ENCODE peak calls at places on chromosomes 1 and 21, in five cellular contexts. N, W, U, D and S are unnamed samples.

GRCh38 chr1:117231748-117232373 is 21.1 kb upstream of the VTCN1 start:
- DNase-seq in N (peak), W (peak), U (no peak), D (no peak), S (no peak)

GRCh38 chr1:181089777-181090505 is 1.4 kb downstream of the IER5 start:
- DNase-seq in N (peak), W (peak), U (no peak), D (peak), S (peak)

GRCh38 chr1:166026561-166026960 is 140.2 kb downstream of the FAM78B start:
- DNase-seq in N (no peak), W (no peak), U (no peak), D (no peak), S (no peak)

GRCh38 chr1:177646757-177647730 is 322.8 kb downstream of the SEC16B start:
- DNase-seq in N (no peak), W (no peak), U (no peak), D (no peak), S (no peak)

GRCh38 chr1:227887697-227888403 is 59.9 kb downstream of the WNT9A start:
- DNase-seq in N (peak), W (no peak), U (peak), D (peak), S (no peak)

GRCh38 chr21:24895885-24896734 is 711.2 kb downstream of the MRPL39 start:
- DNase-seq in N (peak), W (peak), U (no peak), D (no peak), S (no peak)

GRCh38 chr1:153683853-153684252 is 5.4 kb downstream of the NPR1 start:
- DNase-seq in N (no peak), W (peak), U (no peak), D (no peak), S (peak)

GRCh38 chr1:60876952-60877351 is 205.4 kb upstream of the NFIA start:
- DNase-seq in N (no peak), W (no peak), U (no peak), D (no peak), S (no peak)

GRCh38 chr1:229012823-229013222 is 258.1 kb upstream of the RAB4A start:
- DNase-seq in N (no peak), W (no peak), U (no peak), D (no peak), S (no peak)